ENCODE peak calls at places on chromosomes 5 and 9, in four cellular contexts. One of them, this sample, is unnamed.

GRCh38 chr9:111099199-111100005 is 61.1 kb upstream of the LPAR1 start:
- DNase-seq in retina: peak
- DNase-seq in Caki2: no peak
- DNase-seq in cerebellar nuclear complex: no peak
- DNase-seq in this sample: no peak

GRCh38 chr9:69455311-69455710 is 130.3 kb downstream of the ENTREP1 start:
- DNase-seq in cerebellar nuclear complex: no peak
- DNase-seq in retina: no peak
- DNase-seq in Caki2: no peak
- DNase-seq in this sample: no peak

GRCh38 chr5:54460181-54460919 is 4.9 kb downstream of the HSPB3 start:
- DNase-seq in Caki2: no peak
- DNase-seq in retina: no peak
- DNase-seq in cerebellar nuclear complex: no peak
- DNase-seq in this sample: no peak

GRCh38 chr9:136520053-136520540 is 25.8 kb downstream of the NOTCH1 start:
- DNase-seq in cerebellar nuclear complex: no peak
- DNase-seq in Caki2: peak
- DNase-seq in retina: no peak
- DNase-seq in this sample: no peak

GRCh38 chr5:158642852-158643251 is 456.9 kb downstream of the EBF1 start:
- DNase-seq in Caki2: no peak
- DNase-seq in retina: no peak
- DNase-seq in cerebellar nuclear complex: peak
- DNase-seq in this sample: no peak

GRCh38 chr5:97094579-97095317 is 47.7 kb downstream of the LIX1 start:
- DNase-seq in Caki2: no peak
- DNase-seq in retina: no peak
- DNase-seq in cerebellar nuclear complex: no peak
- DNase-seq in this sample: peak

GRCh38 chr9:16618524-16618923 is 251.9 kb downstream of the BNC2 start:
- DNase-seq in cerebellar nuclear complex: no peak
- DNase-seq in Caki2: no peak
- DNase-seq in retina: no peak
- DNase-seq in this sample: no peak

GRCh38 chr9:89555426-89556375 is 49.1 kb upstream of the GADD45G start:
- DNase-seq in Caki2: peak
- DNase-seq in cerebellar nuclear complex: no peak
- DNase-seq in retina: no peak
- DNase-seq in this sample: peak

GRCh38 chr5:150640311-150641005 is at the start of gene SYNPO:
- DNase-seq in retina: no peak
- DNase-seq in Caki2: peak
- DNase-seq in cerebellar nuclear complex: no peak
- DNase-seq in this sample: peak

GRCh38 chr5:16538001-16538400 is 72.4 kb upstream of the ZNF622 start:
- DNase-seq in cerebellar nuclear complex: peak
- DNase-seq in retina: no peak
- DNase-seq in Caki2: no peak
- DNase-seq in this sample: no peak

GRCh38 chr9:110340306-110340705 is 2.6 kb upstream of the TXNDC8 start:
- DNase-seq in cerebellar nuclear complex: no peak
- DNase-seq in retina: no peak
- DNase-seq in Caki2: peak
- DNase-seq in this sample: peak

GRCh38 chr5:106017243-106017857 is 1653.4 kb downstream of the EFNA5 start:
- DNase-seq in cerebellar nuclear complex: no peak
- DNase-seq in retina: no peak
- DNase-seq in Caki2: no peak
- DNase-seq in this sample: no peak

GRCh38 chr5:14179446-14179845 is 36.3 kb downstream of the TRIO start:
- DNase-seq in Caki2: no peak
- DNase-seq in cerebellar nuclear complex: no peak
- DNase-seq in retina: no peak
- DNase-seq in this sample: no peak